ENCODE peak calls at places on chromosomes 12 and 14, in four cellular contexts. Z, E, F and I are unnamed samples.

GRCh38 chr14:104232070-104232484 is 93.7 kb downstream of the KIF26A start:
- DNase-seq in Z (no peak), E (no peak), F (no peak), I (no peak)

GRCh38 chr12:95766356-95767019 is 24.1 kb downstream of the NTN4 start:
- DNase-seq in Z (peak; percentile 41), E (no peak), F (no peak), I (no peak)

GRCh38 chr12:23093488-23093887 is 468.5 kb downstream of the ETNK1 start:
- DNase-seq in Z (peak; percentile 9), E (no peak), F (no peak), I (no peak)

GRCh38 chr12:123897221-123897620 is 75.4 kb downstream of the CCDC92 start:
- DNase-seq in Z (peak; percentile 72), E (no peak), F (no peak), I (no peak)

GRCh38 chr12:66066071-66066928 is 64.2 kb downstream of the LLPH start:
- DNase-seq in Z (peak; percentile 76), E (no peak), F (no peak), I (peak; percentile 18)

GRCh38 chr14:61517861-61518802 is 177.2 kb upstream of the HIF1A start:
- DNase-seq in Z (no peak), E (no peak), F (no peak), I (no peak)

GRCh38 chr12:7403466-7403865 is 40.5 kb downstream of the CD163L1 start:
- DNase-seq in Z (peak; percentile 4), E (no peak), F (no peak), I (no peak)

GRCh38 chr12:121933522-121934317 is 15.3 kb downstream of the CFAP251 start:
- DNase-seq in Z (peak; percentile 42), E (peak; percentile 87), F (peak; percentile 39), I (peak; percentile 93)

GRCh38 chr12:105454688-105455087 is 124.2 kb downstream of the C12orf75 start:
- DNase-seq in Z (no peak), E (no peak), F (no peak), I (no peak)

GRCh38 chr14:71524321-71524982 is 407.8 kb upstream of the RGS6 start:
- DNase-seq in Z (no peak), E (no peak), F (no peak), I (no peak)

GRCh38 chr12:108837680-108838079 is 19.7 kb downstream of the SSH1 start:
- DNase-seq in Z (no peak), E (no peak), F (no peak), I (no peak)
- H3K27ac ChIP-seq in Z (peak overlapping the region; percentile 87), E (no peak overlapping the region), F (no peak overlapping the region), I (no peak overlapping the region)

GRCh38 chr14:100890044-100890443 is 13.5 kb downstream of the RTL1 start:
- DNase-seq in Z (no peak), E (no peak), F (no peak), I (no peak)

GRCh38 chr14:100889641-100890040 is 13.9 kb downstream of the RTL1 start:
- DNase-seq in Z (no peak), E (no peak), F (no peak), I (no peak)

GRCh38 chr14:100891051-100891450 is 12.5 kb downstream of the RTL1 start:
- DNase-seq in Z (no peak), E (peak; percentile 15), F (no peak), I (no peak)

GRCh38 chr14:100891501-100892445 is 11.7 kb downstream of the RTL1 start:
- DNase-seq in Z (no peak), E (peak; percentile 20), F (no peak), I (no peak)

DNA sequence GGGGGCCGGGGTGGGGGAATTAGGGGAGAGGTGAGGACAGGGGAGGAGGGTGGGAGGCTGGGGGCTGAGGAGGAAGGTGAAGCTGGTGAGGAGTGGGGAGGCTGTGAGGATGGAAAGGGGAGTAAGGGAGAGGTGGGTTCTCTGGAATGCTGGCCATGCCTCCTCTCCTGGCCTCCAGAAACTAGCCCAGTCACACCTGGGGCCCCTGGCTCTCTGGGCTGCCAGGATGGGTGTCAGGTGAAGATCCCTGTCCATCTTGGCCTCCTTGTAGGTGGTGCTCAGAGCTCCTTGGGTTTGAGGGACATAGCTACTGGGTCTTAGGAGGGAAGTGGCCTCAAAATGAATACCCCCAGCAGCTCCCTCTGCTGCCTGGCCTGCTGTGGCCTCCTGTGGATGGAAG is 13.1 kb downstream of the RTL1 start:
- DNase-seq in Z (no peak), E (no peak), F (no peak), I (no peak)
- H3K56ac ChIP-seq in Z (no peak overlapping the region), E (no peak overlapping the region), F (no peak overlapping the region), I (no peak overlapping the region)

DNA sequence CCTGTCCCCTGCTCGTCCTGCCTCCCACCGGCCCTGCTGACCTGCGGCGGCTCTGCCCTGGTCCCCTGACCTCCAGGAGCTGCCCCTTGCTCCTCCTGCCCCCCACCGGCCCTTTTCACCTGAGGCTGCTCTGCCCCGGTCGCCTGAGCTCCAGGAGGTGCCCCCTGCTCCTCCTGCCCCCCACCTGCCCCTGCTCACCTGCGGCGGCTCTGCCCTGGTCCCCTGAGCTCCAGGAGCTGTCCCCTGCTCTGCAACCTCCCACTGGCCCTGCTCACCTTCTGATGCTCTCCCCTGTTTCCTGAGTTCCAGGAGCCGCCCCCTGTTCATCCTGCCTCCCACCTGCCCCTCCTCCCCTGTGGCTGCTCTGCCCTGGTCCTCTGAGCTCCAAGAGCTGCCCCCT is 101.3 kb downstream of the TMEM121 start:
- DNase-seq in Z (no peak), E (no peak), F (no peak), I (no peak)
- H4K8ac ChIP-seq in Z (no peak overlapping the region), E (no peak overlapping the region), F (no peak overlapping the region), I (no peak overlapping the region)

GRCh38 chr12:99009654-99010296 is 364.7 kb downstream of the APAF1 start:
- DNase-seq in Z (no peak), E (no peak), F (no peak), I (no peak)

GRCh38 chr12:98999569-98999968 is 354.5 kb downstream of the APAF1 start:
- DNase-seq in Z (no peak), E (no peak), F (no peak), I (no peak)

GRCh38 chr12:99005601-99006000 is 360.5 kb downstream of the APAF1 start:
- DNase-seq in Z (no peak), E (no peak), F (no peak), I (no peak)

DNA sequence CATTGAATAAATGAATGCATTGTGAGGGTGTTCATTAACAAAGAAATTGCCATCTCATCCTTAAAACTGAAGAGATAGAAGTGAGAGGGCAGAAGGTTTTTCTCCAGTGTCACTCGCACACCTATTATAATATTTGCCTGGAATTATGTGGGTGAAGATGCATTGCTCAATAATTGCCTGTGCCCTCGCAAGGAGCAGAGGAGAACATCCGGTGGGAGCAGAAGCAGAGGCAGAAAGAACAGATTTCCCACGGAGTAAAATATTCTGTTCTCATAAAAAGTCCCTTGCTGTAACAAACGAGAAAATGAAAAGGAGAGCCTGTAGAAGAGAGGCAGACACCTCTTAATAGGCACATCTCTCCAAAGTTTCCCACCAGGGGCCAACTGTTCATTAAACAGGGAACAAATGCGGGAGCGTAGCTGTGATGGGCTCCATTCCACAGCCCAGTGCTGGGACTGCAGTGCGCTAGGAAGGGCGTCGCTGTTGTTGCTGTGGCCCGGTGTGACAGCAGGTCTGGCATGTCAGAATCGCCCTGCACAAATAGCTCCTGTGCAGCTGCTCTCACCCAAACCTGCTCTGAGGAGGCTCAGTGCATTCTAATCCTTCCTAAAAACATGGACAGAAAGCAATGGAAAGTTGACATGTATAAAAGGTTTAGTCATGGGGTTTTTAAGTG is 359.8 kb downstream of the APAF1 start:
- DNase-seq in Z (no peak), E (no peak), F (no peak), I (no peak)
- H3K27ac ChIP-seq in Z (no peak overlapping the region), E (no peak overlapping the region), F (no peak overlapping the region), I (no peak overlapping the region)

GRCh38 chr14:80847093-80847492 is 94.4 kb downstream of the CEP128 start:
- DNase-seq in Z (no peak), E (no peak), F (no peak), I (no peak)
- H3K56ac ChIP-seq in Z (no peak overlapping the region), E (no peak overlapping the region), F (no peak overlapping the region), I (no peak overlapping the region)

GRCh38 chr12:108820700-108821406 is 36.5 kb downstream of the SSH1 start:
- DNase-seq in Z (no peak), E (no peak), F (no peak), I (no peak)
- H4K8ac ChIP-seq in Z (peak overlapping the region; percentile 53), E (no peak overlapping the region), F (no peak overlapping the region), I (no peak overlapping the region)